ENCODE peak calls at places on chromosomes 7 and 10, in six cellular contexts. B, Q, O, Z, N and C are unnamed samples.

GRCh38 chr7:127892488-127893314 is 138.5 kb downstream of the LRRC4 start:
- DNase-seq in B (no peak), Q (no peak), O (no peak), Z (no peak), N (no peak), C (no peak)

GRCh38 chr10:12194752-12195271 is 879 bp downstream of the NUDT5 start:
- DNase-seq in B (no peak), Q (peak; percentile 45), O (peak; percentile 27), Z (peak; percentile 46), N (no peak), C (no peak)

GRCh38 chr7:83691095-83691494 is 42.2 kb upstream of the SEMA3E start:
- DNase-seq in B (no peak), Q (no peak), O (no peak), Z (no peak), N (no peak), C (no peak)

GRCh38 chr10:79155301-79156081 is 86.7 kb downstream of the ZMIZ1 start:
- DNase-seq in B (no peak), Q (no peak), O (no peak), Z (peak; percentile 80), N (no peak), C (no peak)

GRCh38 chr7:36232971-36233550 is 80.0 kb downstream of the EEPD1 start:
- DNase-seq in B (no peak), Q (no peak), O (no peak), Z (no peak), N (no peak), C (no peak)

GRCh38 chr7:122748195-122748594 is 45.5 kb upstream of the RNF148 start:
- DNase-seq in B (no peak), Q (no peak), O (no peak), Z (no peak), N (no peak), C (no peak)

GRCh38 chr7:148733496-148733895 is 34.8 kb downstream of the CUL1 start:
- DNase-seq in B (no peak), Q (no peak), O (no peak), Z (no peak), N (no peak), C (no peak)

GRCh38 chr7:40611472-40611871 is 476.7 kb downstream of the SUGCT start:
- DNase-seq in B (no peak), Q (no peak), O (no peak), Z (no peak), N (no peak), C (no peak)

GRCh38 chr10:58016614-58017013 is 251.1 kb downstream of the IPMK start:
- DNase-seq in B (no peak), Q (no peak), O (no peak), Z (no peak), N (no peak), C (no peak)

GRCh38 chr7:40162516-40162915 is 27.7 kb downstream of the SUGCT start:
- DNase-seq in B (no peak), Q (no peak), O (no peak), Z (peak; percentile 12), N (no peak), C (no peak)

GRCh38 chr10:79984851-79985250 is 35.9 kb upstream of the SFTPD start:
- DNase-seq in B (no peak), Q (no peak), O (no peak), Z (peak; percentile 19), N (no peak), C (no peak)

GRCh38 chr7:142083605-142084004 is 27.9 kb upstream of the MGAM2 start:
- DNase-seq in B (no peak), Q (no peak), O (no peak), Z (no peak), N (no peak), C (no peak)

GRCh38 chr7:39592586-39592985 is 26.4 kb downstream of the YAE1 start:
- DNase-seq in B (no peak), Q (no peak), O (no peak), Z (peak; percentile 86), N (no peak), C (no peak)

GRCh38 chr10:69089638-69090599 is 2.0 kb downstream of the SRGN start:
- DNase-seq in B (no peak), Q (no peak), O (no peak), Z (peak; percentile 46), N (no peak), C (no peak)

GRCh38 chr7:20327047-20327446 is 3.7 kb upstream of the ITGB8 start:
- DNase-seq in B (no peak), Q (no peak), O (no peak), Z (peak; percentile 9), N (no peak), C (no peak)

GRCh38 chr10:65818990-65819389 is 1106.8 kb upstream of the LRRTM3 start:
- DNase-seq in B (no peak), Q (no peak), O (no peak), Z (no peak), N (no peak), C (no peak)

GRCh38 chr10:99996934-99997648 is 12.7 kb downstream of the DNMBP start:
- DNase-seq in B (peak; percentile 75), Q (no peak), O (no peak), Z (peak; percentile 45), N (no peak), C (no peak)

GRCh38 chr10:100876575-100877158 is 36.1 kb upstream of the SLF2 start:
- DNase-seq in B (no peak), Q (no peak), O (no peak), Z (no peak), N (no peak), C (no peak)

GRCh38 chr10:98260350-98260749 is 7.6 kb downstream of the LOXL4 start:
- DNase-seq in B (no peak), Q (no peak), O (no peak), Z (no peak), N (no peak), C (no peak)

GRCh38 chr10:95988702-95989101 is 54.7 kb upstream of the CCNJ start:
- DNase-seq in B (no peak), Q (no peak), O (no peak), Z (peak; percentile 3), N (no peak), C (no peak)

GRCh38 chr10:92880912-92881311 is 32.6 kb downstream of the EXOC6 start:
- DNase-seq in B (no peak), Q (no peak), O (no peak), Z (no peak), N (no peak), C (no peak)

GRCh38 chr10:58820862-58821559 is 308.3 kb downstream of the BICC1 start:
- DNase-seq in B (peak; percentile 73), Q (no peak), O (no peak), Z (peak; percentile 85), N (no peak), C (no peak)

GRCh38 chr7:114789942-114790341 is 132.0 kb upstream of the MDFIC start:
- DNase-seq in B (no peak), Q (no peak), O (no peak), Z (peak; percentile 83), N (no peak), C (no peak)

GRCh38 chr7:71497233-71497946 is 365.4 kb downstream of the GALNT17 start:
- DNase-seq in B (no peak), Q (peak; percentile 76), O (peak; percentile 56), Z (no peak), N (no peak), C (peak; percentile 7)

GRCh38 chr7:39565538-39565937 is 666 bp upstream of the YAE1 start:
- DNase-seq in B (no peak), Q (no peak), O (no peak), Z (no peak), N (no peak), C (no peak)

GRCh38 chr7:22124906-22125305 is 179.2 kb upstream of the CDCA7L start:
- DNase-seq in B (no peak), Q (no peak), O (no peak), Z (no peak), N (no peak), C (no peak)

GRCh38 chr10:128042131-128042610 is 84.1 kb downstream of the MKI67 start:
- DNase-seq in B (no peak), Q (no peak), O (no peak), Z (no peak), N (no peak), C (no peak)